ENCODE peak calls at places on chromosomes 6 and 20, in ten cellular contexts. One of them, this sample, is unnamed.

GRCh38 chr20:10239954-10240353 is 21.3 kb downstream of the SNAP25 start:
- DNase-seq in activated T-cell treated with anti-CD3 and anti-CD28 coated beads, Interleukin-2, amount 50 U/mL, for 72 hours: no peak
- DNase-seq in stimulated activated CD4-positive, alpha-beta T cell treated with anti-CD3 and anti-CD28 coated beads, Interleukin-4, amount 100 ng/mL, for 24 hours: no peak
- DNase-seq in T1000: no peak
- DNase-seq in KBM-7: no peak
- DNase-seq in iris pigment epithelial cell: peak; percentile 19
- DNase-seq in memory B cell: no peak
- DNase-seq in NCI-H345: peak; percentile 83
- DNase-seq in left cardiac atrium: no peak
- DNase-seq in cardiac fibroblast: peak; percentile 24
- DNase-seq in this sample: peak; percentile 42

GRCh38 chr6:30981942-30982772 is 1.4 kb upstream of the MUC21 start:
- DNase-seq in NCI-H345: no peak
- DNase-seq in left cardiac atrium: peak; percentile 48
- DNase-seq in stimulated activated CD4-positive, alpha-beta T cell treated with anti-CD3 and anti-CD28 coated beads, Interleukin-4, amount 100 ng/mL, for 24 hours: no peak
- DNase-seq in memory B cell: no peak
- DNase-seq in KBM-7: no peak
- DNase-seq in activated T-cell treated with anti-CD3 and anti-CD28 coated beads, Interleukin-2, amount 50 U/mL, for 72 hours: no peak
- DNase-seq in iris pigment epithelial cell: peak; percentile 88
- DNase-seq in T1000: no peak
- DNase-seq in cardiac fibroblast: peak; percentile 76
- DNase-seq in this sample: no peak

GRCh38 chr6:163991326-163991725 is 576.8 kb downstream of the QKI start:
- DNase-seq in T1000: no peak
- DNase-seq in stimulated activated CD4-positive, alpha-beta T cell treated with anti-CD3 and anti-CD28 coated beads, Interleukin-4, amount 100 ng/mL, for 24 hours: no peak
- DNase-seq in activated T-cell treated with anti-CD3 and anti-CD28 coated beads, Interleukin-2, amount 50 U/mL, for 72 hours: no peak
- DNase-seq in NCI-H345: no peak
- DNase-seq in KBM-7: no peak
- DNase-seq in cardiac fibroblast: no peak
- DNase-seq in memory B cell: no peak
- DNase-seq in iris pigment epithelial cell: no peak
- DNase-seq in left cardiac atrium: no peak
- DNase-seq in this sample: no peak

GRCh38 chr6:169263836-169264608 is 10.4 kb upstream of the THBS2 start:
- DNase-seq in T1000: no peak
- DNase-seq in activated T-cell treated with anti-CD3 and anti-CD28 coated beads, Interleukin-2, amount 50 U/mL, for 72 hours: no peak
- DNase-seq in memory B cell: no peak
- DNase-seq in iris pigment epithelial cell: peak; percentile 48
- DNase-seq in NCI-H345: peak; percentile 43
- DNase-seq in left cardiac atrium: peak; percentile 58
- DNase-seq in cardiac fibroblast: peak; percentile 64
- DNase-seq in stimulated activated CD4-positive, alpha-beta T cell treated with anti-CD3 and anti-CD28 coated beads, Interleukin-4, amount 100 ng/mL, for 24 hours: no peak
- DNase-seq in KBM-7: no peak
- DNase-seq in this sample: no peak

GRCh38 chr6:125044667-125045066 is 82.4 kb downstream of the RNF217 start:
- DNase-seq in stimulated activated CD4-positive, alpha-beta T cell treated with anti-CD3 and anti-CD28 coated beads, Interleukin-4, amount 100 ng/mL, for 24 hours: no peak
- DNase-seq in cardiac fibroblast: no peak
- DNase-seq in NCI-H345: no peak
- DNase-seq in KBM-7: no peak
- DNase-seq in activated T-cell treated with anti-CD3 and anti-CD28 coated beads, Interleukin-2, amount 50 U/mL, for 72 hours: no peak
- DNase-seq in iris pigment epithelial cell: no peak
- DNase-seq in T1000: no peak
- DNase-seq in memory B cell: no peak
- DNase-seq in left cardiac atrium: no peak
- DNase-seq in this sample: no peak

GRCh38 chr6:29694637-29695036 is 13.7 kb upstream of the ZFP57 start:
- DNase-seq in activated T-cell treated with anti-CD3 and anti-CD28 coated beads, Interleukin-2, amount 50 U/mL, for 72 hours: no peak
- DNase-seq in cardiac fibroblast: no peak
- DNase-seq in KBM-7: no peak
- DNase-seq in NCI-H345: no peak
- DNase-seq in left cardiac atrium: no peak
- DNase-seq in T1000: no peak
- DNase-seq in memory B cell: no peak
- DNase-seq in stimulated activated CD4-positive, alpha-beta T cell treated with anti-CD3 and anti-CD28 coated beads, Interleukin-4, amount 100 ng/mL, for 24 hours: no peak
- DNase-seq in iris pigment epithelial cell: no peak
- DNase-seq in this sample: no peak

GRCh38 chr6:52503853-52504777 is 72.7 kb downstream of the TRAM2 start:
- DNase-seq in stimulated activated CD4-positive, alpha-beta T cell treated with anti-CD3 and anti-CD28 coated beads, Interleukin-4, amount 100 ng/mL, for 24 hours: no peak
- DNase-seq in left cardiac atrium: peak; percentile 91
- DNase-seq in memory B cell: no peak
- DNase-seq in cardiac fibroblast: peak; percentile 91
- DNase-seq in KBM-7: no peak
- DNase-seq in NCI-H345: peak; percentile 88
- DNase-seq in activated T-cell treated with anti-CD3 and anti-CD28 coated beads, Interleukin-2, amount 50 U/mL, for 72 hours: no peak
- DNase-seq in T1000: peak; percentile 81
- DNase-seq in iris pigment epithelial cell: peak; percentile 76
- DNase-seq in this sample: peak; percentile 22

GRCh38 chr6:20876016-20876415 is 341.8 kb downstream of the CDKAL1 start:
- DNase-seq in activated T-cell treated with anti-CD3 and anti-CD28 coated beads, Interleukin-2, amount 50 U/mL, for 72 hours: no peak
- DNase-seq in KBM-7: no peak
- DNase-seq in cardiac fibroblast: peak; percentile 65
- DNase-seq in left cardiac atrium: no peak
- DNase-seq in stimulated activated CD4-positive, alpha-beta T cell treated with anti-CD3 and anti-CD28 coated beads, Interleukin-4, amount 100 ng/mL, for 24 hours: no peak
- DNase-seq in memory B cell: no peak
- DNase-seq in iris pigment epithelial cell: peak; percentile 83
- DNase-seq in NCI-H345: no peak
- DNase-seq in T1000: no peak
- DNase-seq in this sample: no peak